ENCODE peak calls at places on chromosomes 5 and 9, in five cellular contexts. D is SK-N-SH, S is HCT116, V is GM12878, J is HepG2. C is an unnamed sample.

GRCh38 chr5:103139264-103139865 is 19.3 kb downstream of the PPIP5K2 start:
- DNase-seq in D (peak), S (peak), V (peak), J (peak), C (peak)

GRCh38 chr5:124263172-124263571 is 483.3 kb downstream of the ZNF608 start:
- DNase-seq in D (no peak), S (no peak), V (no peak), J (no peak), C (peak)

GRCh38 chr9:125538092-125538473 is 168.9 kb downstream of the MAPKAP1 start:
- DNase-seq in D (no peak), S (peak), V (no peak), J (peak), C (peak)

GRCh38 chr5:149599375-149599774 is 18.1 kb downstream of the ARHGEF37 start:
- DNase-seq in D (no peak), S (no peak), V (no peak), J (no peak), C (no peak)

GRCh38 chr5:147483961-147484707 is 25.7 kb downstream of the DPYSL3 start:
- DNase-seq in D (peak), S (no peak), V (no peak), J (no peak), C (no peak)

GRCh38 chr5:154829589-154830218 is 20.7 kb downstream of the FAXDC2 start:
- DNase-seq in D (no peak), S (peak), V (no peak), J (no peak), C (peak)

GRCh38 chr9:94985649-94986048 is 259.1 kb downstream of the AOPEP start:
- DNase-seq in D (no peak), S (no peak), V (no peak), J (no peak), C (no peak)

GRCh38 chr9:116452634-116453033 is 234.5 kb upstream of the TRIM32 start:
- DNase-seq in D (no peak), S (no peak), V (no peak), J (no peak), C (no peak)

GRCh38 chr5:1294839-1295649 is at the start of gene TERT:
- DNase-seq in D (peak), S (no peak), V (no peak), J (no peak), C (peak)

GRCh38 chr5:109987355-109987754 is 297.6 kb downstream of the MAN2A1 start:
- DNase-seq in D (no peak), S (no peak), V (no peak), J (no peak), C (no peak)

GRCh38 chr9:106708147-106708838 is 154.7 kb upstream of the ZNF462 start:
- DNase-seq in D (no peak), S (no peak), V (no peak), J (no peak), C (peak)

GRCh38 chr5:1753490-1753889 is 46.1 kb downstream of the MRPL36 start:
- DNase-seq in D (no peak), S (no peak), V (no peak), J (no peak), C (no peak)

GRCh38 chr9:108383801-108384200 is 472.0 kb downstream of the ACTL7B start:
- DNase-seq in D (no peak), S (no peak), V (no peak), J (no peak), C (no peak)

GRCh38 chr5:149114403-149115312 is 26.6 kb upstream of the ABLIM3 start:
- DNase-seq in D (peak), S (peak), V (no peak), J (peak), C (peak)

GRCh38 chr5:28344803-28345433 is 1306.5 kb upstream of the CDH9 start:
- DNase-seq in D (peak), S (no peak), V (peak), J (peak), C (peak)

GRCh38 chr5:143308726-143309125 is 94.8 kb downstream of the NR3C1 start:
- DNase-seq in D (no peak), S (no peak), V (no peak), J (no peak), C (no peak)

GRCh38 chr9:116060631-116061030 is 93.0 kb upstream of the PAPPA start:
- DNase-seq in D (no peak), S (no peak), V (no peak), J (no peak), C (no peak)

GRCh38 chr9:34098307-34098706 is 28.2 kb downstream of the DCAF12 start:
- DNase-seq in D (no peak), S (no peak), V (peak), J (no peak), C (no peak)

GRCh38 chr5:61304611-61305369 is 27.3 kb upstream of the ZSWIM6 start:
- DNase-seq in D (no peak), S (peak), V (no peak), J (peak), C (peak)

GRCh38 chr9:94865599-94866456 is 139.3 kb downstream of the AOPEP start:
- DNase-seq in D (peak), S (no peak), V (no peak), J (no peak), C (no peak)

GRCh38 chr5:142078251-142078650 is 30.3 kb upstream of the NDFIP1 start:
- DNase-seq in D (peak), S (no peak), V (no peak), J (no peak), C (no peak)

GRCh38 chr5:108634251-108634950 is 113.3 kb upstream of the FER start:
- DNase-seq in D (no peak), S (no peak), V (no peak), J (no peak), C (no peak)

GRCh38 chr5:142325677-142326479 is 1.1 kb upstream of the SPRY4 start:
- DNase-seq in D (peak), S (peak), V (no peak), J (peak), C (no peak)

GRCh38 chr9:71628247-71628646 is 140.1 kb downstream of the CEMIP2 start:
- DNase-seq in D (no peak), S (no peak), V (no peak), J (peak), C (peak)

GRCh38 chr9:16459421-16460148 is 410.9 kb downstream of the BNC2 start:
- DNase-seq in D (no peak), S (no peak), V (no peak), J (no peak), C (no peak)

GRCh38 chr9:89678394-89679005 is 73.7 kb downstream of the GADD45G start:
- DNase-seq in D (no peak), S (no peak), V (no peak), J (no peak), C (no peak)

GRCh38 chr9:89175739-89176360 is 2.8 kb downstream of the SHC3 start:
- DNase-seq in D (peak), S (no peak), V (no peak), J (no peak), C (no peak)

GRCh38 chr5:93593476-93594060 is 10.5 kb downstream of the NR2F1 start:
- DNase-seq in D (no peak), S (no peak), V (no peak), J (no peak), C (no peak)

GRCh38 chr9:84315278-84315877 is 25.2 kb downstream of the SLC28A3 start:
- DNase-seq in D (peak), S (peak), V (no peak), J (peak), C (peak)

GRCh38 chr5:73506459-73506955 is 8.3 kb downstream of the BTF3 start:
- DNase-seq in D (no peak), S (no peak), V (no peak), J (no peak), C (no peak)

GRCh38 chr5:56305001-56305400 is 71.9 kb upstream of the ANKRD55 start:
- DNase-seq in D (peak), S (no peak), V (no peak), J (no peak), C (no peak)

GRCh38 chr9:130381660-130382059 is 63.1 kb upstream of the ASS1 start:
- DNase-seq in D (no peak), S (no peak), V (no peak), J (no peak), C (no peak)

GRCh38 chr9:69180200-69180599 is 6.1 kb downstream of the TJP2 start:
- DNase-seq in D (no peak), S (no peak), V (no peak), J (no peak), C (no peak)

GRCh38 chr5:164597293-164597900 is 1092.0 kb downstream of the MAT2B start:
- DNase-seq in D (no peak), S (no peak), V (no peak), J (peak), C (no peak)

GRCh38 chr5:54718647-54719046 is 201.1 kb downstream of the SNX18 start:
- DNase-seq in D (no peak), S (no peak), V (no peak), J (no peak), C (no peak)

GRCh38 chr5:16726538-16726946 is 109.7 kb upstream of the RETREG1 start:
- DNase-seq in D (no peak), S (no peak), V (peak), J (no peak), C (no peak)

GRCh38 chr9:125558453-125559084 is 148.4 kb downstream of the MAPKAP1 start:
- DNase-seq in D (peak), S (peak), V (peak), J (peak), C (peak)

GRCh38 chr5:76791461-76791860 is 27.4 kb upstream of the F2RL1 start:
- DNase-seq in D (no peak), S (no peak), V (no peak), J (no peak), C (no peak)

GRCh38 chr5:76788362-76788761 is 30.5 kb upstream of the F2RL1 start:
- DNase-seq in D (no peak), S (no peak), V (no peak), J (peak), C (no peak)

GRCh38 chr5:76787237-76787636 is 31.6 kb upstream of the F2RL1 start:
- DNase-seq in D (no peak), S (no peak), V (no peak), J (peak), C (no peak)

GRCh38 chr5:76790632-76791290 is 28.1 kb upstream of the F2RL1 start:
- DNase-seq in D (peak), S (peak), V (no peak), J (peak), C (no peak)

DNA sequence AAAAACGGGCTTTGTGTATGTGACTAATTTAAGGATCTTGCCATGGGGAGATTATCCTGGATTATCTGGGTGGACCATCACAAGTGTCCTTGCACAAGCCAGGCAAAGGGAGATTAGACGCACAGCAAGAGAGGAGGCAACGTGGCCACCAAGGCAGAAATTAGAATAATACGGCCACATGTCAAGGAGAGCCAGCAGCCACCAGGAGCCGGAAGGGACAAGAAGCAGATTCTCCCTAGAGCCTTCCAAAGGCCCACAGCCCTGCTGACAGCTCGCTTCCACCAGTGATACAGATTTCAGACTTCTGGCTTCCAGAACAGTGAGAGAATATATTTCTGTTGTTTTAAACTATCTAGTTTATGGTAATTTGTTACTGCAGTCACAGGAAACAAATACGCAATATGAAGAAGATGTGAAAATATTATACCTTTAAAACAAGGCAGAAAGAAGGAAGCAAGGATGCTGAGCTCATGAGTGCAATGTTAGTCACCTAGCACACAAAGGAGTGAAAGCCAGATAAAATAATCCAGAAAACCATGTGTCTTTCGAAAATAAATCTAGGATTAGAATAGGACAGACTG is 28.7 kb upstream of the F2RL1 start:
- DNase-seq in D (no peak), S (no peak), V (no peak), J (no peak), C (no peak)
- TF ChIP-seq JUND in D (no peak), S (no peak), V (no peak), J (no peak), C (no peak)

GRCh38 chr5:144844086-144844485 is 673.4 kb downstream of the KCTD16 start:
- DNase-seq in D (no peak), S (no peak), V (no peak), J (no peak), C (no peak)
- TF ChIP-seq JUND in D (no peak), S (no peak), V (no peak), J (no peak), C (no peak)

DNA sequence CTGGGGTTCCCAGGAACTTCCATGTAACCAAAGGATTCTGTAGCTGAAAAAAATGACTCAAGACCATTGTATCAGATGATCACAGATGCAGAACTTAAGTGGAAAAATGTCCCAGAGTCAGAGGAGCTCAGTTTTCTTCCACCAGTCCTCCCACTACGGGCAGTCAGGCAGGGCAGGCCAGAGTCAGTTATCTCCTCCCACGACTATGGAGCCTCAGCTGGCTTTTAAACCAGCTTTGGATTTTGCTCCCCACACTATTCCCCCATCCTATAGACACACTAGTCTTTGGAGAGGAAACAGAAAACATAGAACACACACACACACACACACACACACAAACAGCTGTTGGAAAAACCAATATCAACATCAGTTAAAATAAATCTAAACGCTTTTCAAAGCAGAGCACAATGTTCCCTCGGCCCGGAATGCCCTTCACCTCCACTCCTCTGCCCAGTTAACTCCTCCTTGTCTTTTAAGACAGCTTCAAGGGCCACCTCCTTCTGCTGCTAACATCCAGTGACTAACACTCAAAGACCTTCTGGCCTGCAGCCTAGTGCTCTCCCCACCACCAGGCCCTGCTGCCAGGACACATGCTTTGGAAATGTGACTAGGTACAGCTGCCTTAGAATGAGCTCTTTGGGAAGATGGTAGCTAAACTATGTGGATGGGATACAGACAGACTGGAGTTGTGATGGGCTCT is 56.8 kb downstream of the NIPAL4 start:
- DNase-seq in D (no peak), S (no peak), V (no peak), J (no peak), C (no peak)
- TF ChIP-seq JUND in D (peak), S (no peak), V (no peak), J (no peak), C (no peak)

GRCh38 chr9:73180373-73180772 is 28.7 kb downstream of the ANXA1 start:
- DNase-seq in D (no peak), S (no peak), V (no peak), J (no peak), C (no peak)
- TF ChIP-seq JUND in D (peak), S (peak), V (no peak), J (no peak), C (no peak)

GRCh38 chr5:145294321-145294720 is 540.8 kb downstream of the PRELID2 start:
- DNase-seq in D (no peak), S (no peak), V (no peak), J (no peak), C (no peak)
- TF ChIP-seq JUND in D (no peak), S (no peak), V (no peak), J (no peak), C (no peak)

GRCh38 chr5:161535762-161536161 is 10.8 kb downstream of the GABRB2 start:
- DNase-seq in D (no peak), S (no peak), V (no peak), J (no peak), C (no peak)
- TF ChIP-seq JUND in D (no peak), S (no peak), V (no peak), J (no peak), C (no peak)

DNA sequence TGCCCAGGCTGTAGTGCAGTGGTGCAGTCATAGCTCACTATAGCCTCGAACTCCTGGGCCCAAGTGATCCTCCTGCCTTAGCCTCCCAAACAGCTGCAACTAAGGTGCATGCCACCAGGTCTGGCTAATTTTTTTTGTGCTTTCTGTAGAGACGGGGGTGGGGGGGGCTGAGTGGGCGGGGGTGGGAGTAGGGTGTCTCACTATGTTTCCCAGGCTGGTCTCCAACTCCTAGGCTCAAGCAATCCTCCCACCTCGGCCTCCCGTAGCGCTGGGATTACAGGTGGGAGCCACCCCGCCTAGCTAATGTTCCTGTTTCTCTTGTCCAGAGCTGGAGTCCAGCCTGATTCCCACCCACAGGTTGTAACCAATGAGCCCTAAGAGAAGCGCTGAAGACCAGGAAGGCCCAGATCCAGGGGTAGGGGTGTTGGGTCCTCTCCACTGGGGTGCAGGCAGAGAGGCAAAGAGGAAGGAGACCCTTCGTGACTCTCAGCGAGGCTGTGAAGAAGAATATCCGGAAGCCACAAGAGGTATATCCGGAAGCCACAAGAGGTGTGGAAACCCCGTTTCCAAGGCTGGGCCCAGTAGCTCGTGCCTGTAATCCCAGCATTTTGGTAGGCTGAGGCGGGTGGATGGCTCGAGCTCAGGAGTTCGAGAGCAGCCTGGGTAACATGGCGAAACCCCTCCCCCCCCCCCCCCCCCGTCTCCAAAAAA is 837 bp upstream of the BBLN start:
- DNase-seq in D (no peak), S (peak), V (peak), J (peak), C (no peak)
- TF ChIP-seq JUND in D (no peak), S (no peak), V (no peak), J (no peak), C (no peak)

GRCh38 chr5:136396886-136397285 is 31.5 kb upstream of the TRPC7 start:
- DNase-seq in D (no peak), S (no peak), V (no peak), J (no peak), C (no peak)

GRCh38 chr5:136404616-136405015 is 39.3 kb upstream of the TRPC7 start:
- DNase-seq in D (no peak), S (no peak), V (no peak), J (no peak), C (no peak)

GRCh38 chr5:136399512-136399911 is 34.2 kb upstream of the TRPC7 start:
- DNase-seq in D (no peak), S (no peak), V (no peak), J (no peak), C (no peak)
- TF ChIP-seq JUND in D (no peak), S (no peak), V (no peak), J (no peak), C (no peak)